ENCODE peak calls at places on chromosome 20, in four cellular contexts. One of them, this sample, is unnamed.

GRCh38 chr20:63318391-63319163 is 25.6 kb downstream of the COL20A1 start:
- DNase-seq in astrocyte: no peak
- DNase-seq in GM13976: no peak
- DNase-seq in uterus: no peak
- DNase-seq in this sample: no peak

GRCh38 chr20:58699246-58700107 is 6.9 kb downstream of the NPEPL1 start:
- DNase-seq in astrocyte: no peak
- DNase-seq in GM13976: no peak
- DNase-seq in uterus: peak; percentile 12
- DNase-seq in this sample: no peak

GRCh38 chr20:57402206-57403125 is 11.3 kb downstream of the RBM38 start:
- DNase-seq in astrocyte: no peak
- DNase-seq in GM13976: no peak
- DNase-seq in uterus: no peak
- DNase-seq in this sample: no peak

GRCh38 chr20:8790442-8791074 is 278.3 kb upstream of the PLCB4 start:
- DNase-seq in astrocyte: peak; percentile 22
- DNase-seq in GM13976: peak; percentile 20
- DNase-seq in uterus: peak; percentile 19
- DNase-seq in this sample: peak; percentile 6

GRCh38 chr20:54340667-54341081 is 132.8 kb downstream of the PFDN4 start:
- DNase-seq in astrocyte: peak; percentile 81
- DNase-seq in GM13976: no peak
- DNase-seq in uterus: no peak
- DNase-seq in this sample: no peak

GRCh38 chr20:18739785-18740184 is 73.8 kb upstream of the SCP2D1 start:
- DNase-seq in astrocyte: peak; percentile 66
- DNase-seq in GM13976: no peak
- DNase-seq in uterus: peak; percentile 80
- DNase-seq in this sample: no peak

GRCh38 chr20:820328-820953 is 13.1 kb upstream of the FAM110A start:
- DNase-seq in astrocyte: no peak
- DNase-seq in GM13976: no peak
- DNase-seq in uterus: no peak
- DNase-seq in this sample: no peak

GRCh38 chr20:36366623-36367369 is 60.7 kb downstream of the DLGAP4 start:
- DNase-seq in astrocyte: no peak
- DNase-seq in GM13976: no peak
- DNase-seq in uterus: no peak
- DNase-seq in this sample: no peak

GRCh38 chr20:47358052-47358671 is 1.7 kb upstream of the ZMYND8 start:
- DNase-seq in astrocyte: no peak
- DNase-seq in GM13976: no peak
- DNase-seq in uterus: no peak
- DNase-seq in this sample: no peak

GRCh38 chr20:41865938-41866337 is 247.8 kb upstream of the CHD6 start:
- DNase-seq in astrocyte: no peak
- DNase-seq in GM13976: no peak
- DNase-seq in uterus: no peak
- DNase-seq in this sample: no peak

GRCh38 chr20:46646122-46646521 is 5.1 kb downstream of the SLC13A3 start:
- DNase-seq in astrocyte: no peak
- DNase-seq in GM13976: no peak
- DNase-seq in uterus: no peak
- DNase-seq in this sample: no peak

GRCh38 chr20:53691060-53691810 is 97.6 kb upstream of the ZNF217 start:
- DNase-seq in astrocyte: no peak
- DNase-seq in GM13976: no peak
- DNase-seq in uterus: no peak
- DNase-seq in this sample: no peak

GRCh38 chr20:24998121-24998520 is 5.6 kb upstream of the APMAP start:
- DNase-seq in astrocyte: no peak
- DNase-seq in GM13976: no peak
- DNase-seq in uterus: no peak
- DNase-seq in this sample: no peak

GRCh38 chr20:5675103-5676091 is 74.8 kb upstream of the SHLD1 start:
- DNase-seq in astrocyte: no peak
- DNase-seq in GM13976: no peak
- DNase-seq in uterus: no peak
- DNase-seq in this sample: peak; percentile 69

GRCh38 chr20:20003088-20003954 is 13.8 kb upstream of the NAA20 start:
- DNase-seq in astrocyte: no peak
- DNase-seq in GM13976: peak; percentile 49
- DNase-seq in uterus: peak; percentile 66
- DNase-seq in this sample: no peak

GRCh38 chr20:64160118-64160517 is 4.1 kb upstream of the MYT1 start:
- DNase-seq in astrocyte: no peak
- DNase-seq in GM13976: no peak
- DNase-seq in uterus: no peak
- DNase-seq in this sample: no peak

GRCh38 chr20:8700756-8701155 is 368.1 kb upstream of the PLCB4 start:
- DNase-seq in astrocyte: no peak
- DNase-seq in GM13976: no peak
- DNase-seq in uterus: no peak
- DNase-seq in this sample: no peak

GRCh38 chr20:3927486-3928291 is 38.5 kb downstream of the PANK2 start:
- DNase-seq in astrocyte: no peak
- DNase-seq in GM13976: no peak
- DNase-seq in uterus: no peak
- DNase-seq in this sample: no peak

GRCh38 chr20:2899243-2899642 is 26.0 kb downstream of the PTPRA start:
- DNase-seq in astrocyte: no peak
- DNase-seq in GM13976: peak; percentile 54
- DNase-seq in uterus: no peak
- DNase-seq in this sample: no peak

GRCh38 chr20:18541741-18542140 is 25.5 kb upstream of the SMIM26 start:
- DNase-seq in astrocyte: no peak
- DNase-seq in GM13976: no peak
- DNase-seq in uterus: no peak
- DNase-seq in this sample: no peak

GRCh38 chr20:24674921-24675605 is 205.6 kb downstream of the SYNDIG1 start:
- DNase-seq in astrocyte: no peak
- DNase-seq in GM13976: no peak
- DNase-seq in uterus: no peak
- DNase-seq in this sample: no peak

GRCh38 chr20:45465492-45466266 is 3.9 kb upstream of the WFDC2 start:
- DNase-seq in astrocyte: no peak
- DNase-seq in GM13976: no peak
- DNase-seq in uterus: no peak
- DNase-seq in this sample: no peak

GRCh38 chr20:17129089-17129488 is 97.8 kb upstream of the PCSK2 start:
- DNase-seq in astrocyte: no peak
- DNase-seq in GM13976: no peak
- DNase-seq in uterus: no peak
- DNase-seq in this sample: no peak

GRCh38 chr20:56554869-56555268 is 21.8 kb downstream of the FAM209B start:
- DNase-seq in astrocyte: peak; percentile 97
- DNase-seq in GM13976: peak; percentile 57
- DNase-seq in uterus: no peak
- DNase-seq in this sample: peak; percentile 42

GRCh38 chr20:6142348-6142993 is 19.6 kb upstream of the FERMT1 start:
- DNase-seq in astrocyte: peak; percentile 32
- DNase-seq in GM13976: peak; percentile 73
- DNase-seq in uterus: peak; percentile 20
- DNase-seq in this sample: peak; percentile 47

GRCh38 chr20:16097788-16098187 is 475.5 kb downstream of the KIF16B start:
- DNase-seq in astrocyte: no peak
- DNase-seq in GM13976: no peak
- DNase-seq in uterus: no peak
- DNase-seq in this sample: no peak

GRCh38 chr20:36074983-36075382 is 79.6 kb upstream of the EPB41L1 start:
- DNase-seq in astrocyte: no peak
- DNase-seq in GM13976: no peak
- DNase-seq in uterus: no peak
- DNase-seq in this sample: no peak

GRCh38 chr20:36434383-36434782 is 106.9 kb upstream of the MYL9 start:
- DNase-seq in astrocyte: no peak
- DNase-seq in GM13976: peak; percentile 42
- DNase-seq in uterus: no peak
- DNase-seq in this sample: no peak

GRCh38 chr20:37846573-37846972 is 56.4 kb upstream of the VSTM2L start:
- DNase-seq in astrocyte: no peak
- DNase-seq in GM13976: no peak
- DNase-seq in uterus: no peak
- DNase-seq in this sample: no peak

GRCh38 chr20:23135449-23136447 is 49.6 kb upstream of the CD93 start:
- DNase-seq in astrocyte: no peak
- DNase-seq in GM13976: no peak
- DNase-seq in uterus: no peak
- DNase-seq in this sample: no peak

GRCh38 chr20:48737463-48738093 is 90.2 kb downstream of the PREX1 start:
- DNase-seq in astrocyte: no peak
- DNase-seq in GM13976: no peak
- DNase-seq in uterus: no peak
- DNase-seq in this sample: no peak

GRCh38 chr20:38123021-38123587 is 42.0 kb downstream of the TGM2 start:
- DNase-seq in astrocyte: peak; percentile 68
- DNase-seq in GM13976: no peak
- DNase-seq in uterus: peak; percentile 22
- DNase-seq in this sample: no peak

GRCh38 chr20:1900321-1900791 is 5.1 kb downstream of the SIRPA start:
- DNase-seq in astrocyte: peak; percentile 69
- DNase-seq in GM13976: peak; percentile 69
- DNase-seq in uterus: peak; percentile 75
- DNase-seq in this sample: peak; percentile 74

GRCh38 chr20:59144179-59144830 is 19.3 kb upstream of the ZNF831 start:
- DNase-seq in astrocyte: no peak
- DNase-seq in GM13976: no peak
- DNase-seq in uterus: no peak
- DNase-seq in this sample: no peak

GRCh38 chr20:24149881-24150307 is 161.3 kb upstream of the GGTLC1 start:
- DNase-seq in astrocyte: no peak
- DNase-seq in GM13976: no peak
- DNase-seq in uterus: no peak
- DNase-seq in this sample: no peak

GRCh38 chr20:34824861-34825529 is 456 bp downstream of the NCOA6 start:
- DNase-seq in astrocyte: peak; percentile 19
- DNase-seq in GM13976: peak; percentile 87
- DNase-seq in uterus: peak; percentile 52
- DNase-seq in this sample: peak; percentile 78

This sample was measured in germinal center.